ENCODE peak calls at places on chromosomes 12 and 14, in eight cellular contexts. Y is HCT116; Q is heart right ventricle; T is Karpas-422; K is fibroblast of lung; V is CD8-positive, alpha-beta memory T cell; I is lower lobe of right lung; X is adrenal gland. R is an unnamed sample.
A peak's percentile ranks its signal among the peaks of the same experiment; 100 is the strongest.

GRCh38 chr14:100679707-100680438 is 46.8 kb upstream of the DLK1 start:
- DNase-seq in K (peak; percentile 83), V (no peak), T (no peak), X (no peak), Y (no peak), Q (peak; percentile 54), I (no peak), R (no peak)

GRCh38 chr12:96046543-96047137 is 11.3 kb upstream of the LTA4H start:
- DNase-seq in V (no peak), Y (no peak), K (no peak), T (no peak), Q (no peak), X (no peak), I (no peak), R (no peak)

GRCh38 chr14:70416717-70417349 is at the start of gene SYNJ2BP:
- DNase-seq in Q (peak; percentile 66), X (peak; percentile 64), V (peak; percentile 68), K (peak; percentile 68), I (peak; percentile 83), Y (peak; percentile 69), T (peak; percentile 74), R (peak; percentile 75)

GRCh38 chr12:107242189-107242588 is 148.8 kb upstream of the CRY1 start:
- DNase-seq in K (no peak), T (no peak), Y (no peak), Q (no peak), V (no peak), I (no peak), X (no peak), R (no peak)

GRCh38 chr12:56104815-56105476 is 587 bp downstream of the PA2G4 start:
- DNase-seq in I (no peak), K (no peak), X (peak; percentile 30), V (no peak), Y (no peak), Q (no peak), T (peak; percentile 73), R (peak; percentile 42)

GRCh38 chr12:7970475-7971252 is 34.7 kb upstream of the SLC2A3 start:
- DNase-seq in K (peak; percentile 89), X (peak; percentile 84), T (peak; percentile 75), Q (peak; percentile 90), V (peak; percentile 89), I (peak; percentile 95), Y (peak; percentile 61), R (peak; percentile 97)

GRCh38 chr12:130613831-130614230 is 102.3 kb downstream of the RIMBP2 start:
- DNase-seq in K (no peak), V (no peak), X (no peak), T (no peak), I (no peak), Y (no peak), Q (no peak), R (no peak)

GRCh38 chr12:26697217-26697616 is 135.8 kb downstream of the ITPR2 start:
- DNase-seq in K (peak; percentile 49), Y (no peak), V (no peak), X (no peak), I (no peak), Q (no peak), T (no peak), R (no peak)

GRCh38 chr12:93325855-93326254 is 51.9 kb upstream of the NUDT4 start:
- DNase-seq in V (no peak), I (no peak), K (peak; percentile 59), T (no peak), Y (no peak), Q (no peak), X (no peak), R (no peak)

GRCh38 chr12:52191841-52192791 is at the start of gene KRT80:
- DNase-seq in V (no peak), I (peak; percentile 87), Y (peak; percentile 97), T (no peak), Q (peak; percentile 83), X (peak; percentile 95), K (peak; percentile 98), R (no peak)

GRCh38 chr14:51554953-51555352 is 96.8 kb upstream of the FRMD6 start:
- DNase-seq in V (no peak), X (no peak), T (peak; percentile 52), Y (no peak), K (peak; percentile 58), I (no peak), Q (no peak), R (no peak)

GRCh38 chr14:95526483-95527391 is 8.1 kb upstream of the GLRX5 start:
- DNase-seq in T (no peak), Y (no peak), X (no peak), Q (no peak), V (no peak), K (peak; percentile 58), I (no peak), R (no peak)

GRCh38 chr12:72338437-72338836 is 66.3 kb downstream of the TRHDE start:
- DNase-seq in I (no peak), X (no peak), Q (no peak), V (no peak), Y (no peak), T (no peak), K (no peak), R (no peak)

GRCh38 chr12:46521145-46521544 is 148.6 kb upstream of the SLC38A2 start:
- DNase-seq in K (peak; percentile 11), T (no peak), I (no peak), Q (no peak), Y (no peak), X (no peak), V (no peak), R (no peak)

GRCh38 chr12:105083551-105084105 is 630 bp downstream of the ALDH1L2 start:
- DNase-seq in X (peak; percentile 21), V (no peak), T (no peak), I (peak; percentile 70), K (peak; percentile 81), Q (peak; percentile 61), Y (no peak), R (no peak)

GRCh38 chr14:26765768-26766550 is 168.1 kb upstream of the NOVA1 start:
- DNase-seq in X (no peak), Q (peak; percentile 12), Y (no peak), K (peak; percentile 99), V (no peak), I (no peak), T (peak; percentile 35), R (no peak)

GRCh38 chr12:64669270-64669842 is 59.1 kb downstream of the RASSF3 start:
- DNase-seq in I (peak; percentile 64), X (peak; percentile 63), Q (peak; percentile 56), V (peak; percentile 70), Y (no peak), K (no peak), T (peak; percentile 59), R (peak; percentile 41)

GRCh38 chr14:61644834-61645233 is 50.5 kb upstream of the HIF1A start:
- DNase-seq in T (peak; percentile 93), Q (no peak), I (no peak), X (no peak), K (peak; percentile 23), V (no peak), Y (no peak), R (no peak)

GRCh38 chr14:61644185-61644584 is 51.1 kb upstream of the HIF1A start:
- DNase-seq in Y (no peak), T (peak; percentile 81), X (no peak), I (no peak), V (no peak), Q (no peak), K (no peak), R (no peak)

GRCh38 chr14:61645247-61645646 is 50.1 kb upstream of the HIF1A start:
- DNase-seq in Q (no peak), I (no peak), Y (no peak), V (no peak), K (no peak), X (no peak), T (peak; percentile 49), R (no peak)

GRCh38 chr14:61642246-61642982 is 52.9 kb upstream of the HIF1A start:
- DNase-seq in Y (no peak), Q (no peak), T (peak; percentile 70), I (no peak), K (peak; percentile 62), X (no peak), V (no peak), R (no peak)

GRCh38 chr14:61643546-61643945 is 51.8 kb upstream of the HIF1A start:
- DNase-seq in Y (no peak), V (no peak), T (no peak), K (no peak), I (no peak), Q (no peak), X (no peak), R (no peak)
- H3K4me1 ChIP-seq in Y (no peaks in the 10 kb centered on the region), V (peaks cover 2% of the 10 kb centered on the region), T (peaks cover 54% of the 10 kb centered on the region), K (no peaks in the 10 kb centered on the region), I (no peaks in the 10 kb centered on the region), Q (no peaks in the 10 kb centered on the region), X (no peaks in the 10 kb centered on the region), R (peaks cover 9% of the 10 kb centered on the region)

GRCh38 chr12:123387508-123388217 is 3.7 kb downstream of the KMT5A start:
- DNase-seq in X (no peak), V (no peak), K (no peak), Q (no peak), T (peak; percentile 66), Y (no peak), I (no peak), R (no peak)
- H3K4me3 ChIP-seq in X (no peak overlapping the region), V (peak overlapping the region; percentile 83), K (no peak overlapping the region), Q (peak overlapping the region; percentile 65), T (peak overlapping the region; percentile 97), Y (peak overlapping the region; percentile 59), I (peak overlapping the region; percentile 65), R (peak overlapping the region; percentile 46)

DNA sequence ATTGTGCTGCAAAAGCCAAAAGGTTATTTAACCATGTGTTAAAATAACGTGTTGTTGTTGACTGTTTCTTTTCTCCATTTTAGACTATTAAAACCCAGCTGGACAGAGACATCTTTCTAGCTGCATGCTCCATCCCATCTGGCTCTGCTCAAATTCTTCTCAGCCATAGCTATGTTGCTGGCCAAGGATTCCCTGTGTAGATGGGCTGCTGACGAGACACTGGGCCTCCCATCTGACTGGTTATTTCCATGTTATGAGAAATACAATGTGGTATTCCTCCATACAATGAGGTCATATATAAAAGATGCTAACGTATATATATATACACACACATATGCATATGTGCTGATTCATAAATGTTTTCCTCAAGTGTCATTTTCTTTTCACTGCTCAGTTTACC is 30.1 kb downstream of the MED13L start:
- DNase-seq in Q (no peak), Y (no peak), T (no peak), I (no peak), K (peak; percentile 50), X (no peak), V (no peak), R (no peak)
- H3K4me1 ChIP-seq in Q (peaks cover 67% of the 10 kb centered on the region), Y (peaks cover 42% of the 10 kb centered on the region), T (no peaks in the 10 kb centered on the region), I (peaks cover 49% of the 10 kb centered on the region), K (peaks cover 9% of the 10 kb centered on the region), X (peaks cover 6% of the 10 kb centered on the region), V (peaks cover 55% of the 10 kb centered on the region), R (peaks cover 14% of the 10 kb centered on the region)

GRCh38 chr12:94769040-94769420 is 118.7 kb upstream of the TMCC3 start:
- DNase-seq in K (no peak), V (no peak), Y (no peak), X (no peak), T (peak; percentile 92), Q (no peak), I (no peak), R (no peak)

GRCh38 chr12:94767971-94768370 is 117.6 kb upstream of the TMCC3 start:
- DNase-seq in K (no peak), T (no peak), Y (no peak), X (no peak), Q (no peak), V (no peak), I (no peak), R (no peak)

GRCh38 chr12:94770397-94770759 is 120.0 kb upstream of the TMCC3 start:
- DNase-seq in I (no peak), Y (no peak), Q (no peak), T (no peak), V (no peak), X (no peak), K (no peak), R (no peak)

GRCh38 chr12:94769746-94770396 is 119.5 kb upstream of the TMCC3 start:
- DNase-seq in X (no peak), K (no peak), T (peak; percentile 78), V (no peak), I (no peak), Q (no peak), Y (no peak), R (no peak)

GRCh38 chr12:94768398-94769039 is 118.2 kb upstream of the TMCC3 start:
- DNase-seq in Y (no peak), Q (no peak), V (no peak), K (no peak), X (no peak), I (no peak), T (peak; percentile 86), R (no peak)
- H3K4me3 ChIP-seq in Y (no peak overlapping the region), Q (no peak overlapping the region), V (no peak overlapping the region), K (no peak overlapping the region), X (no peak overlapping the region), I (no peak overlapping the region), T (peak overlapping the region; percentile 62), R (no peak overlapping the region)